ENCODE peak calls at places on chromosomes 6 and 20, in five cellular contexts. One of them, this sample, is unnamed.

GRCh38 chr20:25437153-25437581 is 29.7 kb downstream of the GINS1 start:
- DNase-seq in NCI-H2081 treated with DMSO at 0.1 percent for 48 hours: no peak
- DNase-seq in progenitor cell of endocrine pancreas: no peak
- DNase-seq in neuronal stem cell: peak
- DNase-seq in activated T-helper 9 cell treated with anti-CD3 and anti-CD28 coated beads, Interleukin-2, amount 50 U/mL, for 16 hours: no peak
- DNase-seq in this sample: no peak

GRCh38 chr6:1552296-1552761 is 57.4 kb upstream of the FOXC1 start:
- DNase-seq in NCI-H2081 treated with DMSO at 0.1 percent for 48 hours: no peak
- DNase-seq in progenitor cell of endocrine pancreas: no peak
- DNase-seq in activated T-helper 9 cell treated with anti-CD3 and anti-CD28 coated beads, Interleukin-2, amount 50 U/mL, for 16 hours: no peak
- DNase-seq in neuronal stem cell: no peak
- DNase-seq in this sample: no peak

GRCh38 chr6:156794963-156795362 is 17.8 kb downstream of the ARID1B start:
- DNase-seq in NCI-H2081 treated with DMSO at 0.1 percent for 48 hours: no peak
- DNase-seq in neuronal stem cell: no peak
- DNase-seq in progenitor cell of endocrine pancreas: no peak
- DNase-seq in activated T-helper 9 cell treated with anti-CD3 and anti-CD28 coated beads, Interleukin-2, amount 50 U/mL, for 16 hours: no peak
- DNase-seq in this sample: no peak

GRCh38 chr6:167700199-167700598 is 126.5 kb upstream of the AFDN start:
- DNase-seq in NCI-H2081 treated with DMSO at 0.1 percent for 48 hours: no peak
- DNase-seq in progenitor cell of endocrine pancreas: no peak
- DNase-seq in activated T-helper 9 cell treated with anti-CD3 and anti-CD28 coated beads, Interleukin-2, amount 50 U/mL, for 16 hours: no peak
- DNase-seq in neuronal stem cell: no peak
- DNase-seq in this sample: no peak

GRCh38 chr6:136051140-136051775 is 198.9 kb downstream of the MTFR2 start:
- DNase-seq in neuronal stem cell: no peak
- DNase-seq in activated T-helper 9 cell treated with anti-CD3 and anti-CD28 coated beads, Interleukin-2, amount 50 U/mL, for 16 hours: no peak
- DNase-seq in progenitor cell of endocrine pancreas: no peak
- DNase-seq in NCI-H2081 treated with DMSO at 0.1 percent for 48 hours: no peak
- DNase-seq in this sample: no peak

GRCh38 chr6:17291778-17292177 is 10.6 kb downstream of the RBM24 start:
- DNase-seq in NCI-H2081 treated with DMSO at 0.1 percent for 48 hours: no peak
- DNase-seq in neuronal stem cell: no peak
- DNase-seq in progenitor cell of endocrine pancreas: no peak
- DNase-seq in activated T-helper 9 cell treated with anti-CD3 and anti-CD28 coated beads, Interleukin-2, amount 50 U/mL, for 16 hours: no peak
- DNase-seq in this sample: no peak

GRCh38 chr20:44566811-44567210 is 15.6 kb upstream of the PKIG start:
- DNase-seq in activated T-helper 9 cell treated with anti-CD3 and anti-CD28 coated beads, Interleukin-2, amount 50 U/mL, for 16 hours: no peak
- DNase-seq in NCI-H2081 treated with DMSO at 0.1 percent for 48 hours: no peak
- DNase-seq in neuronal stem cell: no peak
- DNase-seq in progenitor cell of endocrine pancreas: no peak
- DNase-seq in this sample: no peak

GRCh38 chr6:166418691-166419143 is 36.0 kb upstream of the MPC1 start:
- DNase-seq in progenitor cell of endocrine pancreas: no peak
- DNase-seq in NCI-H2081 treated with DMSO at 0.1 percent for 48 hours: no peak
- DNase-seq in neuronal stem cell: no peak
- DNase-seq in activated T-helper 9 cell treated with anti-CD3 and anti-CD28 coated beads, Interleukin-2, amount 50 U/mL, for 16 hours: no peak
- DNase-seq in this sample: no peak

GRCh38 chr6:168293641-168294530 is 25.7 kb downstream of the DACT2 start:
- DNase-seq in progenitor cell of endocrine pancreas: no peak
- DNase-seq in neuronal stem cell: no peak
- DNase-seq in activated T-helper 9 cell treated with anti-CD3 and anti-CD28 coated beads, Interleukin-2, amount 50 U/mL, for 16 hours: no peak
- DNase-seq in NCI-H2081 treated with DMSO at 0.1 percent for 48 hours: no peak
- DNase-seq in this sample: no peak

GRCh38 chr6:105838156-105838555 is 248.0 kb upstream of the PRDM1 start:
- DNase-seq in activated T-helper 9 cell treated with anti-CD3 and anti-CD28 coated beads, Interleukin-2, amount 50 U/mL, for 16 hours: no peak
- DNase-seq in neuronal stem cell: no peak
- DNase-seq in NCI-H2081 treated with DMSO at 0.1 percent for 48 hours: no peak
- DNase-seq in progenitor cell of endocrine pancreas: no peak
- DNase-seq in this sample: no peak

GRCh38 chr20:227439-228105 is 514 bp downstream of the DEFB129 start:
- DNase-seq in neuronal stem cell: no peak
- DNase-seq in NCI-H2081 treated with DMSO at 0.1 percent for 48 hours: no peak
- DNase-seq in progenitor cell of endocrine pancreas: no peak
- DNase-seq in activated T-helper 9 cell treated with anti-CD3 and anti-CD28 coated beads, Interleukin-2, amount 50 U/mL, for 16 hours: no peak
- DNase-seq in this sample: no peak

GRCh38 chr20:39702716-39703349 is 740.7 kb downstream of the DHX35 start:
- DNase-seq in neuronal stem cell: no peak
- DNase-seq in activated T-helper 9 cell treated with anti-CD3 and anti-CD28 coated beads, Interleukin-2, amount 50 U/mL, for 16 hours: no peak
- DNase-seq in progenitor cell of endocrine pancreas: no peak
- DNase-seq in NCI-H2081 treated with DMSO at 0.1 percent for 48 hours: no peak
- DNase-seq in this sample: no peak

GRCh38 chr6:137900815-137901214 is 33.8 kb downstream of the TNFAIP3 start:
- DNase-seq in neuronal stem cell: no peak
- DNase-seq in progenitor cell of endocrine pancreas: no peak
- DNase-seq in NCI-H2081 treated with DMSO at 0.1 percent for 48 hours: no peak
- DNase-seq in activated T-helper 9 cell treated with anti-CD3 and anti-CD28 coated beads, Interleukin-2, amount 50 U/mL, for 16 hours: no peak
- DNase-seq in this sample: no peak

GRCh38 chr6:155132617-155133016 is 131.2 kb upstream of the CLDN20 start:
- DNase-seq in neuronal stem cell: no peak
- DNase-seq in activated T-helper 9 cell treated with anti-CD3 and anti-CD28 coated beads, Interleukin-2, amount 50 U/mL, for 16 hours: no peak
- DNase-seq in NCI-H2081 treated with DMSO at 0.1 percent for 48 hours: no peak
- DNase-seq in progenitor cell of endocrine pancreas: no peak
- DNase-seq in this sample: no peak

GRCh38 chr20:16615199-16615598 is 42.0 kb upstream of the KIF16B start:
- DNase-seq in neuronal stem cell: no peak
- DNase-seq in activated T-helper 9 cell treated with anti-CD3 and anti-CD28 coated beads, Interleukin-2, amount 50 U/mL, for 16 hours: no peak
- DNase-seq in progenitor cell of endocrine pancreas: no peak
- DNase-seq in NCI-H2081 treated with DMSO at 0.1 percent for 48 hours: no peak
- DNase-seq in this sample: no peak

GRCh38 chr6:106752641-106753040 is 123.3 kb downstream of the QRSL1 start:
- DNase-seq in neuronal stem cell: no peak
- DNase-seq in progenitor cell of endocrine pancreas: no peak
- DNase-seq in activated T-helper 9 cell treated with anti-CD3 and anti-CD28 coated beads, Interleukin-2, amount 50 U/mL, for 16 hours: no peak
- DNase-seq in NCI-H2081 treated with DMSO at 0.1 percent for 48 hours: no peak
- DNase-seq in this sample: no peak

GRCh38 chr20:64242797-64243475 is 12.6 kb upstream of the PCMTD2 start:
- DNase-seq in neuronal stem cell: no peak
- DNase-seq in activated T-helper 9 cell treated with anti-CD3 and anti-CD28 coated beads, Interleukin-2, amount 50 U/mL, for 16 hours: no peak
- DNase-seq in progenitor cell of endocrine pancreas: no peak
- DNase-seq in NCI-H2081 treated with DMSO at 0.1 percent for 48 hours: no peak
- DNase-seq in this sample: no peak

GRCh38 chr20:36957875-36958667 is 6.6 kb upstream of the SAMHD1 start:
- DNase-seq in neuronal stem cell: no peak
- DNase-seq in NCI-H2081 treated with DMSO at 0.1 percent for 48 hours: no peak
- DNase-seq in progenitor cell of endocrine pancreas: no peak
- DNase-seq in activated T-helper 9 cell treated with anti-CD3 and anti-CD28 coated beads, Interleukin-2, amount 50 U/mL, for 16 hours: no peak
- DNase-seq in this sample: no peak

GRCh38 chr6:83920017-83920416 is 60.5 kb downstream of the CYB5R4 start:
- DNase-seq in neuronal stem cell: no peak
- DNase-seq in activated T-helper 9 cell treated with anti-CD3 and anti-CD28 coated beads, Interleukin-2, amount 50 U/mL, for 16 hours: no peak
- DNase-seq in progenitor cell of endocrine pancreas: no peak
- DNase-seq in NCI-H2081 treated with DMSO at 0.1 percent for 48 hours: no peak
- DNase-seq in this sample: no peak

GRCh38 chr6:81003156-81003555 is 749.3 kb downstream of the TENT5A start:
- DNase-seq in NCI-H2081 treated with DMSO at 0.1 percent for 48 hours: no peak
- DNase-seq in activated T-helper 9 cell treated with anti-CD3 and anti-CD28 coated beads, Interleukin-2, amount 50 U/mL, for 16 hours: no peak
- DNase-seq in progenitor cell of endocrine pancreas: no peak
- DNase-seq in neuronal stem cell: no peak
- DNase-seq in this sample: no peak

This sample was measured in stimulated activated effector memory CD8-positive, alpha-beta T cell treated with anti-CD3 and anti-CD28 coated beads, Interleukin-12 subunit alpha, Interleukin-12 subunit beta, amount 100 ng/mL, for 72 hours.